ENCODE peak calls at places on chromosome 2, in nine cellular contexts. One of them, this sample, is unnamed.

GRCh38 chr2:127416486-127417001 is 1.7 kb upstream of the PROC start:
- DNase-seq in neural progenitor cell: no peak
- DNase-seq in RWPE2: no peak
- DNase-seq in psoas muscle: no peak
- DNase-seq in foreskin keratinocyte: no peak
- DNase-seq in A549: no peak
- DNase-seq in tibial nerve: no peak
- DNase-seq in esophagus squamous epithelium: no peak
- DNase-seq in heart left ventricle: no peak
- DNase-seq in this sample: no peak

GRCh38 chr2:217789736-217790181 is 213.0 kb downstream of the TNS1 start:
- DNase-seq in neural progenitor cell: no peak
- DNase-seq in RWPE2: no peak
- DNase-seq in psoas muscle: peak
- DNase-seq in foreskin keratinocyte: no peak
- DNase-seq in A549: no peak
- DNase-seq in tibial nerve: peak
- DNase-seq in esophagus squamous epithelium: no peak
- DNase-seq in heart left ventricle: no peak
- DNase-seq in this sample: no peak

GRCh38 chr2:38095996-38096861 is 20.3 kb upstream of the CYP1B1 start:
- DNase-seq in neural progenitor cell: peak
- DNase-seq in RWPE2: no peak
- DNase-seq in psoas muscle: peak
- DNase-seq in foreskin keratinocyte: no peak
- DNase-seq in A549: no peak
- DNase-seq in tibial nerve: no peak
- DNase-seq in esophagus squamous epithelium: no peak
- DNase-seq in heart left ventricle: peak
- DNase-seq in this sample: peak

GRCh38 chr2:160062283-160063005 is at the start of gene PLA2R1:
- DNase-seq in neural progenitor cell: peak
- DNase-seq in RWPE2: peak
- DNase-seq in psoas muscle: peak
- DNase-seq in foreskin keratinocyte: peak
- DNase-seq in A549: peak
- DNase-seq in tibial nerve: peak
- DNase-seq in esophagus squamous epithelium: no peak
- DNase-seq in heart left ventricle: peak
- DNase-seq in this sample: peak

GRCh38 chr2:71614976-71615768 is 161.8 kb downstream of the DYSF start:
- DNase-seq in neural progenitor cell: no peak
- DNase-seq in RWPE2: peak
- DNase-seq in psoas muscle: peak
- DNase-seq in foreskin keratinocyte: no peak
- DNase-seq in A549: no peak
- DNase-seq in tibial nerve: peak
- DNase-seq in esophagus squamous epithelium: no peak
- DNase-seq in heart left ventricle: peak
- DNase-seq in this sample: no peak

GRCh38 chr2:98551316-98551715 is 57.0 kb downstream of the COA5 start:
- DNase-seq in neural progenitor cell: no peak
- DNase-seq in RWPE2: no peak
- DNase-seq in psoas muscle: no peak
- DNase-seq in foreskin keratinocyte: no peak
- DNase-seq in A549: no peak
- DNase-seq in tibial nerve: no peak
- DNase-seq in esophagus squamous epithelium: no peak
- DNase-seq in heart left ventricle: no peak
- DNase-seq in this sample: no peak

GRCh38 chr2:119181391-119181790 is 22.8 kb upstream of the C1QL2 start:
- DNase-seq in neural progenitor cell: no peak
- DNase-seq in RWPE2: no peak
- DNase-seq in psoas muscle: no peak
- DNase-seq in foreskin keratinocyte: no peak
- DNase-seq in A549: no peak
- DNase-seq in tibial nerve: no peak
- DNase-seq in esophagus squamous epithelium: no peak
- DNase-seq in heart left ventricle: no peak
- DNase-seq in this sample: no peak

GRCh38 chr2:139652385-139652784 is 872.2 kb upstream of the NXPH2 start:
- DNase-seq in neural progenitor cell: no peak
- DNase-seq in RWPE2: no peak
- DNase-seq in psoas muscle: no peak
- DNase-seq in foreskin keratinocyte: peak
- DNase-seq in A549: no peak
- DNase-seq in tibial nerve: no peak
- DNase-seq in esophagus squamous epithelium: no peak
- DNase-seq in heart left ventricle: no peak
- DNase-seq in this sample: no peak

GRCh38 chr2:119315241-119315925 is 51.3 kb downstream of the C2orf76 start:
- DNase-seq in neural progenitor cell: no peak
- DNase-seq in RWPE2: no peak
- DNase-seq in psoas muscle: no peak
- DNase-seq in foreskin keratinocyte: no peak
- DNase-seq in A549: no peak
- DNase-seq in tibial nerve: no peak
- DNase-seq in esophagus squamous epithelium: no peak
- DNase-seq in heart left ventricle: no peak
- DNase-seq in this sample: no peak

GRCh38 chr2:178193823-178194599 is at the start of gene OSBPL6:
- DNase-seq in neural progenitor cell: peak
- DNase-seq in RWPE2: peak
- DNase-seq in psoas muscle: peak
- DNase-seq in foreskin keratinocyte: peak
- DNase-seq in A549: peak
- DNase-seq in tibial nerve: peak
- DNase-seq in esophagus squamous epithelium: no peak
- DNase-seq in heart left ventricle: peak
- DNase-seq in this sample: peak
- TF ChIP-seq CTCF in neural progenitor cell: peak
- TF ChIP-seq CTCF in RWPE2: peak
- TF ChIP-seq CTCF in psoas muscle: peak
- TF ChIP-seq CTCF in foreskin keratinocyte: peak
- TF ChIP-seq CTCF in A549: peak
- TF ChIP-seq CTCF in tibial nerve: peak
- TF ChIP-seq CTCF in esophagus squamous epithelium: peak
- TF ChIP-seq CTCF in heart left ventricle: peak
- TF ChIP-seq CTCF in this sample: peak

GRCh38 chr2:26122633-26123032 is 50.3 kb upstream of the GAREM2 start:
- DNase-seq in neural progenitor cell: no peak
- DNase-seq in RWPE2: no peak
- DNase-seq in psoas muscle: no peak
- DNase-seq in foreskin keratinocyte: no peak
- DNase-seq in A549: no peak
- DNase-seq in tibial nerve: no peak
- DNase-seq in esophagus squamous epithelium: no peak
- DNase-seq in heart left ventricle: no peak
- DNase-seq in this sample: no peak

GRCh38 chr2:26126091-26126490 is 46.8 kb upstream of the GAREM2 start:
- DNase-seq in neural progenitor cell: no peak
- DNase-seq in RWPE2: no peak
- DNase-seq in psoas muscle: no peak
- DNase-seq in foreskin keratinocyte: no peak
- DNase-seq in A549: no peak
- DNase-seq in tibial nerve: no peak
- DNase-seq in esophagus squamous epithelium: no peak
- DNase-seq in heart left ventricle: no peak
- DNase-seq in this sample: no peak

GRCh38 chr2:26128176-26128575 is 44.7 kb upstream of the GAREM2 start:
- DNase-seq in neural progenitor cell: peak
- DNase-seq in RWPE2: no peak
- DNase-seq in psoas muscle: no peak
- DNase-seq in foreskin keratinocyte: no peak
- DNase-seq in A549: no peak
- DNase-seq in tibial nerve: no peak
- DNase-seq in esophagus squamous epithelium: no peak
- DNase-seq in heart left ventricle: no peak
- DNase-seq in this sample: no peak

GRCh38 chr2:26119521-26119920 is 53.4 kb upstream of the GAREM2 start:
- DNase-seq in neural progenitor cell: no peak
- DNase-seq in RWPE2: no peak
- DNase-seq in psoas muscle: no peak
- DNase-seq in foreskin keratinocyte: no peak
- DNase-seq in A549: no peak
- DNase-seq in tibial nerve: no peak
- DNase-seq in esophagus squamous epithelium: no peak
- DNase-seq in heart left ventricle: no peak
- DNase-seq in this sample: no peak

GRCh38 chr2:26123426-26123825 is 49.5 kb upstream of the GAREM2 start:
- DNase-seq in neural progenitor cell: no peak
- DNase-seq in RWPE2: no peak
- DNase-seq in psoas muscle: no peak
- DNase-seq in foreskin keratinocyte: no peak
- DNase-seq in A549: no peak
- DNase-seq in tibial nerve: no peak
- DNase-seq in esophagus squamous epithelium: no peak
- DNase-seq in heart left ventricle: no peak
- DNase-seq in this sample: no peak
- H3K27ac ChIP-seq in neural progenitor cell: peak
- H3K27ac ChIP-seq in RWPE2: no peak
- H3K27ac ChIP-seq in psoas muscle: peak
- H3K27ac ChIP-seq in foreskin keratinocyte: no peak
- H3K27ac ChIP-seq in A549: no peak
- H3K27ac ChIP-seq in tibial nerve: no peak
- H3K27ac ChIP-seq in esophagus squamous epithelium: no peak
- H3K27ac ChIP-seq in heart left ventricle: no peak
- H3K27ac ChIP-seq in this sample: no peak

DNA sequence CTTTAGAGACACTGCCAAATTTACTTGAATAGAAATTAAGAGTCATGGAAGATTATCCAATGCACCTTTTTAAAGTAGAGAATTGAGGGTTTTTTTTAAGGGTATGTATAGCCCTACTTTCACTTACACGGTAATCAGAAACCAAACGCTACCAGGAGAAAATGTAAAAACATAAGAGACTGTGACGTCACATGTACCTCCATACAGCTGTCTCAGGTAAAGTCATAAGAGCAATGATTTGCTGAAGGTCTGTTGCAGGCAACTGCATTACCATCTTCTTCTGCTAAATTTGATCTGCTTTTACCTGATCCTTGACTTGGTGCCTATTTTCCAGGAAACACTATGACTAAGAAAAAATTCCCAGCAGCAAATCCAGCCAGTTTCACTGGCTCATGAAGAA is 478.5 kb upstream of the DDX18 start:
- DNase-seq in neural progenitor cell: no peak
- DNase-seq in RWPE2: no peak
- DNase-seq in psoas muscle: no peak
- DNase-seq in foreskin keratinocyte: no peak
- DNase-seq in A549: no peak
- DNase-seq in tibial nerve: no peak
- DNase-seq in esophagus squamous epithelium: no peak
- DNase-seq in heart left ventricle: no peak
- DNase-seq in this sample: no peak
- TF ChIP-seq CTCF in neural progenitor cell: no peak
- TF ChIP-seq CTCF in RWPE2: no peak
- TF ChIP-seq CTCF in psoas muscle: no peak
- TF ChIP-seq CTCF in foreskin keratinocyte: no peak
- TF ChIP-seq CTCF in A549: no peak
- TF ChIP-seq CTCF in tibial nerve: no peak
- TF ChIP-seq CTCF in esophagus squamous epithelium: no peak
- TF ChIP-seq CTCF in heart left ventricle: no peak
- TF ChIP-seq CTCF in this sample: no peak

GRCh38 chr2:105388971-105389381 is 9.9 kb downstream of the FHL2 start:
- DNase-seq in neural progenitor cell: no peak
- DNase-seq in RWPE2: no peak
- DNase-seq in psoas muscle: no peak
- DNase-seq in foreskin keratinocyte: no peak
- DNase-seq in A549: no peak
- DNase-seq in tibial nerve: no peak
- DNase-seq in esophagus squamous epithelium: no peak
- DNase-seq in heart left ventricle: peak
- DNase-seq in this sample: no peak
- H3K27ac ChIP-seq in neural progenitor cell: no peak
- H3K27ac ChIP-seq in RWPE2: peak
- H3K27ac ChIP-seq in psoas muscle: peak
- H3K27ac ChIP-seq in foreskin keratinocyte: no peak
- H3K27ac ChIP-seq in A549: no peak
- H3K27ac ChIP-seq in tibial nerve: peak
- H3K27ac ChIP-seq in esophagus squamous epithelium: peak
- H3K27ac ChIP-seq in heart left ventricle: peak
- H3K27ac ChIP-seq in this sample: no peak

DNA sequence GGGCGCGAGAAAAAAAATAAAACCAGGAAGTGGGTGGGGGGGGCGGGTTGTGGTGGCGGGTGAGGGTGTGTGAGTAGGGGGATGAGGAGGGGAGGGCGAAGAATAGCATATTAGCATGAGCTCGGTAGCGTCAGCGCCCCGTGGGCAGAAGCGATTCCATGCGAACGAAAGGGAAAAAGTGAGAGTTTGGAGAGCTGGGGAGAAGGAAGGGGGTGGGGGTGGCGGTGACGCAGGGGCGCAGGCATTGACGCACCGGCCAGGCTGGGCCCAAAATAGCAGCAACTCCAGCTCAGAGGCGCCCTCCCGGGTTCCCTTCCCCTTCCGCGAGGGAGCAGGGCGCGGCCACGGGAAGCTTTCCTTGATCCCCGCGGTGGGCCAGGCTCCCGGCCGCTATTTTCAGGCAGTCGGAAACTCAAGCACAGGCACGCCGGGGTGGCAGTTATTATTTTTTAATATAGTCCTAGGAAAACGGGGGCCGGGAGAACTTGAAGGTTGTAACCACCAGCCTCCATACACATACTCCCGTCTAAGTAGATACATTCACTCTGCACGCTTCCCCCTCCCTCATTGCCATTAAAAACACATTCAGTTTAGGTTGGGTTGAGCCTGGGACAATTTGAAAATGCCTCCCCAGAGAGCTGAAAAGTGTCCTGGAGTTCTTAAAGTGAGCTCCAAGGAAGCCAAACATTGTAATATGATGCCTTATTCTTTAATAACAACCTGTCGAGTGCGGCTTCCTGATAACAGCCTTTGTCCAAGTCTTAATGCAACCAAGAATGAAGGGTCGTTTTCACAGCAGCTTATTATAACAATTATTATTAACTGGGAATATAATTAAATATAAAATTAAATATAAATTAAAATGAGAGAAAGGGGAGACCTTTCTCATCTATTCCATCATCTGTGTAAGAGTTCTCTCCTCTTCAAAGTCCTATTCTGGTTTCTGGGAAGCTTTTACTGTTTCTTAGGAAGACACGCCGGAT is 2.3 kb upstream of the NR4A2 start:
- DNase-seq in neural progenitor cell: peak
- DNase-seq in RWPE2: peak
- DNase-seq in psoas muscle: peak
- DNase-seq in foreskin keratinocyte: peak
- DNase-seq in A549: peak
- DNase-seq in tibial nerve: peak
- DNase-seq in esophagus squamous epithelium: peak
- DNase-seq in heart left ventricle: peak
- DNase-seq in this sample: peak
- TF ChIP-seq CTCF in neural progenitor cell: peak
- TF ChIP-seq CTCF in RWPE2: no peak
- TF ChIP-seq CTCF in psoas muscle: no peak
- TF ChIP-seq CTCF in foreskin keratinocyte: peak
- TF ChIP-seq CTCF in A549: no peak
- TF ChIP-seq CTCF in tibial nerve: peak
- TF ChIP-seq CTCF in esophagus squamous epithelium: no peak
- TF ChIP-seq CTCF in heart left ventricle: peak
- TF ChIP-seq CTCF in this sample: no peak

DNA sequence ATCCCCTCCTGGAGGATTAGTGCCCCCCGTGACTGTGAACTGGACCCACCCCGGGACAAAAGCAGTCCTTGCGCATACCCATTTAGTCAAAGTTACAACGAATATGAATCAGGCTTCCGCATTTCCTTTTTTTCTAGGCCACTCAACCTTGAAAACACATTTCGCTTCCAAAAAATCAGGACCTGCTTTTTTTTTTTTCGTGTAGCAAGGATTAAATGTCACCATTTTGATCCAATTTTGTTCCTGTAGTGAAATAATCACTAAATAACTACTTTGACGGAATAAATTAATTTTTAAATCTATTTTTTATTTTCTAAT is 466 bp upstream of the FTCDNL1 start:
- DNase-seq in neural progenitor cell: no peak
- DNase-seq in RWPE2: no peak
- DNase-seq in psoas muscle: peak
- DNase-seq in foreskin keratinocyte: no peak
- DNase-seq in A549: no peak
- DNase-seq in tibial nerve: no peak
- DNase-seq in esophagus squamous epithelium: no peak
- DNase-seq in heart left ventricle: no peak
- DNase-seq in this sample: no peak
- H3K27ac ChIP-seq in neural progenitor cell: no peak
- H3K27ac ChIP-seq in RWPE2: no peak
- H3K27ac ChIP-seq in psoas muscle: peak
- H3K27ac ChIP-seq in foreskin keratinocyte: no peak
- H3K27ac ChIP-seq in A549: peak
- H3K27ac ChIP-seq in tibial nerve: peak
- H3K27ac ChIP-seq in esophagus squamous epithelium: peak
- H3K27ac ChIP-seq in heart left ventricle: peak
- H3K27ac ChIP-seq in this sample: no peak